ENCODE peak calls at places on chromosomes 5 and 9, in ten cellular contexts. Z, E, P, H, O, Y, B, K, I and N are unnamed samples.

GRCh38 chr9:89492586-89492985 is 5.3 kb downstream of the SEMA4D start:
- DNase-seq in H (no peak), I (no peak), Z (no peak), Y (no peak), B (no peak), P (no peak), E (no peak), K (no peak), O (no peak), N (no peak)

GRCh38 chr9:12838546-12838945 is 63.7 kb downstream of the LURAP1L start:
- DNase-seq in K (no peak), O (no peak), H (no peak), E (no peak), I (no peak), B (no peak), Z (no peak), P (no peak), Y (no peak), N (no peak)

GRCh38 chr5:72167257-72167656 is 60.0 kb downstream of the MAP1B start:
- DNase-seq in I (no peak), H (no peak), Z (no peak), B (no peak), O (no peak), P (no peak), K (no peak), E (no peak), Y (no peak), N (no peak)

GRCh38 chr5:18325431-18325830 is 691.2 kb downstream of the TAF11L14 start:
- DNase-seq in P (no peak), H (no peak), E (no peak), I (no peak), B (no peak), Z (no peak), Y (no peak), K (no peak), O (no peak), N (no peak)

GRCh38 chr5:144230806-144231205 is 60.1 kb downstream of the KCTD16 start:
- DNase-seq in P (no peak), O (no peak), Z (peak), K (no peak), I (no peak), B (no peak), E (no peak), H (no peak), Y (no peak), N (no peak)

GRCh38 chr5:56247596-56247995 is 14.5 kb upstream of the ANKRD55 start:
- DNase-seq in B (no peak), O (no peak), H (no peak), E (no peak), P (no peak), Y (no peak), K (no peak), Z (no peak), I (no peak), N (no peak)

GRCh38 chr9:125296843-125297372 is 35.3 kb downstream of the GAPVD1 start:
- DNase-seq in H (no peak), Y (no peak), K (no peak), B (no peak), I (no peak), O (no peak), P (no peak), Z (peak), E (peak), N (no peak)

GRCh38 chr9:93431498-93432105 is 19.9 kb upstream of the FAM120A start:
- DNase-seq in Z (no peak), O (no peak), H (no peak), E (no peak), Y (no peak), K (no peak), I (no peak), B (no peak), P (no peak), N (no peak)

GRCh38 chr9:116656535-116656934 is 30.6 kb upstream of the TRIM32 start:
- DNase-seq in O (no peak), Y (no peak), B (no peak), I (no peak), E (no peak), P (no peak), K (no peak), Z (no peak), H (no peak), N (no peak)

GRCh38 chr5:168168978-168169696 is 122.3 kb upstream of the WWC1 start:
- DNase-seq in O (no peak), P (no peak), B (no peak), Y (no peak), K (no peak), Z (no peak), H (no peak), I (no peak), E (no peak), N (no peak)

GRCh38 chr5:72842816-72843215 is 26.4 kb downstream of the TNPO1 start:
- DNase-seq in K (no peak), I (no peak), O (no peak), Y (peak), B (no peak), H (no peak), P (no peak), Z (no peak), E (no peak), N (peak)

GRCh38 chr5:84088996-84089395 is 295.7 kb downstream of the EDIL3 start:
- DNase-seq in O (no peak), K (no peak), Z (no peak), P (no peak), B (no peak), H (no peak), E (no peak), I (no peak), Y (peak), N (no peak)

GRCh38 chr5:150295172-150295611 is 5.6 kb upstream of the CAMK2A start:
- DNase-seq in P (no peak), I (no peak), B (peak), K (no peak), Y (no peak), E (peak), Z (no peak), H (no peak), O (no peak), N (peak)